ENCODE peak calls at places on chromosomes 5 and 9, in ten cellular contexts. F, B, J, L, Q, Z, V, I, A and X are unnamed samples.

GRCh38 chr5:168530751-168531150 is 1.6 kb downstream of the FBLL1 start:
- DNase-seq in F (no peak), B (no peak), J (no peak), L (no peak), Q (peak), Z (no peak), V (no peak), I (peak), A (no peak), X (no peak)

GRCh38 chr5:150644496-150644895 is 4.0 kb downstream of the SYNPO start:
- DNase-seq in F (no peak), B (no peak), J (no peak), L (no peak), Q (no peak), Z (no peak), V (no peak), I (no peak), A (no peak), X (no peak)

GRCh38 chr9:121699271-121700164 is 48.1 kb downstream of the DAB2IP start:
- DNase-seq in F (no peak), B (no peak), J (peak), L (peak), Q (peak), Z (no peak), V (no peak), I (peak), A (peak), X (peak)

GRCh38 chr9:2053883-2054845 is 39.0 kb downstream of the SMARCA2 start:
- DNase-seq in F (no peak), B (no peak), J (no peak), L (peak), Q (peak), Z (no peak), V (peak), I (peak), A (peak), X (no peak)

GRCh38 chr5:172437445-172438303 is 16.7 kb downstream of the SH3PXD2B start:
- DNase-seq in F (peak), B (peak), J (no peak), L (peak), Q (peak), Z (peak), V (no peak), I (peak), A (peak), X (no peak)

GRCh38 chr5:132090107-132090506 is 16.5 kb downstream of the CSF2 start:
- DNase-seq in F (peak), B (no peak), J (no peak), L (no peak), Q (peak), Z (peak), V (no peak), I (peak), A (peak), X (no peak)

GRCh38 chr9:86947146-86948081 is at the start of gene GAS1:
- DNase-seq in F (peak), B (peak), J (peak), L (peak), Q (peak), Z (peak), V (peak), I (peak), A (peak), X (peak)

GRCh38 chr5:36378551-36378950 is 76.8 kb upstream of the RANBP3L start:
- DNase-seq in F (peak), B (no peak), J (no peak), L (no peak), Q (peak), Z (no peak), V (no peak), I (peak), A (peak), X (no peak)

GRCh38 chr9:114180701-114181582 is 25.6 kb downstream of the COL27A1 start:
- DNase-seq in F (no peak), B (no peak), J (peak), L (no peak), Q (peak), Z (no peak), V (no peak), I (no peak), A (peak), X (no peak)

GRCh38 chr5:152560508-152561137 is 155.5 kb upstream of the NMUR2 start:
- DNase-seq in F (peak), B (no peak), J (peak), L (peak), Q (peak), Z (peak), V (no peak), I (peak), A (peak), X (peak)

GRCh38 chr9:136021891-136022681 is 60.9 kb upstream of the UBAC1 start:
- DNase-seq in F (no peak), B (no peak), J (no peak), L (no peak), Q (no peak), Z (no peak), V (no peak), I (no peak), A (no peak), X (no peak)

GRCh38 chr5:137737349-137738256 is 1.7 kb upstream of the KLHL3 start:
- DNase-seq in F (no peak), B (no peak), J (no peak), L (peak), Q (peak), Z (no peak), V (peak), I (no peak), A (peak), X (no peak)

GRCh38 chr5:168364738-168365550 is 73.5 kb downstream of the WWC1 start:
- DNase-seq in F (peak), B (no peak), J (peak), L (no peak), Q (peak), Z (no peak), V (no peak), I (peak), A (peak), X (no peak)

GRCh38 chr5:133749331-133749985 is 137.1 kb upstream of the FSTL4 start:
- DNase-seq in F (no peak), B (peak), J (no peak), L (no peak), Q (no peak), Z (no peak), V (no peak), I (no peak), A (no peak), X (no peak)

GRCh38 chr9:76403352-76403751 is 9.1 kb upstream of the RFK start:
- DNase-seq in F (peak), B (no peak), J (no peak), L (peak), Q (peak), Z (peak), V (no peak), I (peak), A (peak), X (no peak)

GRCh38 chr5:181052526-181052927 is 12.5 kb downstream of the BTNL9 start:
- DNase-seq in F (no peak), B (no peak), J (no peak), L (no peak), Q (no peak), Z (no peak), V (no peak), I (no peak), A (no peak), X (no peak)

GRCh38 chr5:1557114-1557873 is 33.5 kb upstream of the LPCAT1 start:
- DNase-seq in F (no peak), B (no peak), J (no peak), L (no peak), Q (no peak), Z (no peak), V (no peak), I (no peak), A (no peak), X (no peak)

GRCh38 chr9:126833710-126834345 is 26.6 kb upstream of the ZBTB34 start:
- DNase-seq in F (no peak), B (no peak), J (no peak), L (no peak), Q (no peak), Z (no peak), V (no peak), I (no peak), A (no peak), X (no peak)

GRCh38 chr5:22470408-22470807 is 382.7 kb downstream of the CDH12 start:
- DNase-seq in F (no peak), B (no peak), J (no peak), L (no peak), Q (no peak), Z (no peak), V (no peak), I (no peak), A (no peak), X (no peak)

GRCh38 chr9:124297553-124297905 is 39.8 kb downstream of the NEK6 start:
- DNase-seq in F (peak), B (no peak), J (peak), L (peak), Q (peak), Z (peak), V (no peak), I (peak), A (peak), X (no peak)

GRCh38 chr9:77710965-77711657 is 63.0 kb upstream of the GNA14 start:
- DNase-seq in F (no peak), B (no peak), J (no peak), L (no peak), Q (no peak), Z (no peak), V (no peak), I (no peak), A (no peak), X (no peak)

GRCh38 chr5:83567741-83568530 is 96.4 kb downstream of the VCAN start:
- DNase-seq in F (peak), B (no peak), J (no peak), L (peak), Q (peak), Z (no peak), V (no peak), I (peak), A (peak), X (no peak)

GRCh38 chr9:71929223-71929622 is 17.8 kb downstream of the C9orf85 start:
- DNase-seq in F (peak), B (no peak), J (no peak), L (no peak), Q (peak), Z (no peak), V (no peak), I (peak), A (no peak), X (no peak)

GRCh38 chr5:8981496-8981895 is 564.4 kb downstream of the SEMA5A start:
- DNase-seq in F (no peak), B (no peak), J (no peak), L (no peak), Q (peak), Z (no peak), V (no peak), I (peak), A (peak), X (no peak)

DNA sequence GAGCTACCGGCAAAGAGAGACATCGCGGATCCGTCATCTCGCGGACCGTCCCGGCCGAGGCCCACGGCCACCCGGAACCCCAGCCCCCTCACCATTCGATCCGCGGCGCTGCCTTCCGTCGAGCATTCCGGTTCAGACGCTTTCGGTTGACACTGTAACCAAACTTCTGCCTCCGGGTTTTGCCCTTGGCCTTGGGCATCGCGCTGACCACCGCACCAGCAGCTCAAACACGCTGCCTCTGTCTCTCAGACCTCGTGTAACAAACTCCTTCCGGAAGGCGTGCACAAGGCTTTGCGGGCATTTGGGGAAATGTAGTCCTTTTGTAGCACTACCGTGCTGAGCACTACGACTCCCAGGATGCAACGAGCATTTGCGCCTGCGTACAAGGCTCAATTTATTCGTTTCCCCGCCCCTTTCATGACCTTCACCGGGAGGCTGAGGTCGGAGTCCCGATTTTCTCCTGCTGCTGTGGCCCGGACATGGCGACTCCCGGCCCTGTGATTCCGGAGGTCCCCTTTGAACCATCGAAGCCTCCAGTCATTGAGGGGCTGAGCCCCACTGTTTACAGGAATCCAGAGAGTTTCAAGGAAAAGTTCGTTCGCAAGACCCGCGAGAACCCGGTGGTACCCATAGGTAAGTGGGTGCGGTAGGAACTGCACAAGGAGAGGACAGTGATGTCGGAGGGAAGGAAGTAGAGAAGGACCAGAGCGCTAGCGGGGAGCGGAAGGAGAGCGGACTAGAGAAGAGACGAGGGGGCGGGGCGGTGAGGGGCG is at the start of the genes HIGD2A and NOP16:
- DNase-seq in F (peak), B (peak), J (peak), L (peak), Q (peak), Z (peak), V (peak), I (peak), A (peak), X (peak)
- TF ChIP-seq CTCF in F (no peak), B (no peak), J (no peak), L (no peak), Q (no peak), Z (no peak), V (no peak), I (no peak), A (no peak), X (no peak)

DNA sequence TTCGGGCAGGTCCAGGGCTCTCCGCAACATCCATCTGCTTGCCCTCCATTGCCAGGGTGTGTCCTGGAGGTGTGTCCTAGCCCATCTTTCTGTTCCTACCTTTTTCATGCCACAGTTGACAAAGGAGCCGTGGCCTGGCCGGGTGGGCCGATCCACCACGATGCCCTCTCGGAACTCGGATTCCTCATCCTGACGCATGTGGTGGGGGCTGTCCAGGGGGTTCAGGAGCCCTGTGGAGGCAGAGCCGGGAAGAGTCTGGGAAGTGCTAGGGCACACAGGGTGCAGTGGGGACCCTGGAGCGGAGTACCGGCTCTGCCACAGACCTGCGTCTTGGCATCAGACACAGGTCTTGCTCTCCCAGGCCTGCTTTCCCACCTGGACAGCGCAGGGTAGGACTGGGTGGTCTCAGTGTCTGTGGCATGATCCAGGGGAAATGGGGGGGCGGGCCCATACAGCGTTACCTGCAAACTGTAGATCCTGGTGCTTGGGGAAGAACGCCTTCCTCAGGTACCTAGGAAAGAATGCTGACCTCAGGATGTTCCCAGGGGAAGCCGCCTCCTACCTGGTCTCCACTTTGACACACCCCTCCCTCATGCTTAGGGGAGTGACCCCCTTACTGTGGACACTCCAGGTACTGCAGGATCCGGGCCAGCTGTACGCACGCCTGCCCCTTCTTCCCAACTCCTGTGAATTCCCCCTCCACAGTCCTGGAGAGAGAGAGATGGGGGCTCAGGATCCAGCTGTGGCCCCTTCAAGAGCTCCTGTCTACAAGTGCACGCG is 3.5 kb downstream of the SPOUT1 start:
- DNase-seq in F (no peak), B (no peak), J (no peak), L (no peak), Q (no peak), Z (peak), V (no peak), I (no peak), A (no peak), X (no peak)
- TF ChIP-seq CTCF in F (no peak), B (no peak), J (peak), L (no peak), Q (no peak), Z (no peak), V (no peak), I (no peak), A (no peak), X (peak)

GRCh38 chr5:141762790-141763368 is 80.8 kb upstream of the ARAP3 start:
- DNase-seq in F (no peak), B (no peak), J (no peak), L (no peak), Q (no peak), Z (no peak), V (no peak), I (no peak), A (no peak), X (no peak)
- TF ChIP-seq CTCF in F (no peak), B (no peak), J (no peak), L (no peak), Q (no peak), Z (peak), V (no peak), I (no peak), A (no peak), X (no peak)

DNA sequence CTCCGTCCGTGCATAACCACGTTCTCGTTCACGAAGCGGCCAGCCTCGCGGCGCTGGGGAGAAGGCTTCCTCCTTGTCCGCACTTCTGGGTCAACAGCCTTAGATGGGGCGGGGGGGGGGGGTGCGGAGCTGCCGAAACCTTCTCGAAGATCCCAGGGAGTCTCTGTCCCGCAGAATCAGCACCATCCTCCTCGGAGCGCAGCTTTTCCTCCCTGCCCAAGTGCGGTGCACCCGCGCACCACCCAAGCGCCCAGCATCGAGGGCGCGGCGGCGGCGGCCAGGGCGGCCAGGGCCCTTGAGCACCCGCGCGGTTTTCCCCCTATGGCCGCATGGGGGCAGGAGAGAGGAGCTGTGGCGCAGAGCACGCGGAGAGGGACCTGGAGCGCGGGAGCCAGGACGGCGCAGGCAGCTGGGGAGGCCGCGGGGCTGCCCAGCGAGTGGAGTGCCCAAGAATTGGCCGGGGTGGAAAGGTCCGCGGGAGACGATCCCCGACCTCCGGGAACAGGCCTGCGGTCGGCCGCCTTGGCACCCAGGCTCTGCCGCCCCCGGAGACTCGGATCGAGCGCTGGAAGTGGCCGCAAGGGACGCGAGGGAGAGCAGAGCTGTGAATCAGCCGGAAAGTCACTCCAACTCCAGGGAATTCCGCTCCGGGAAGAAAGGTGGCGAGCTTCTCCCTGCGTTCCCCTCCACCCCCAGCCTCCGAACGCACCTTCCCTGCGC is 43.1 kb downstream of the TMEM174 start:
- DNase-seq in F (peak), B (no peak), J (peak), L (peak), Q (peak), Z (peak), V (peak), I (peak), A (peak), X (peak)
- TF ChIP-seq CTCF in F (peak), B (peak), J (peak), L (peak), Q (peak), Z (peak), V (peak), I (peak), A (peak), X (peak)

GRCh38 chr9:112093875-112094227 is 81.2 kb downstream of the SUSD1 start:
- DNase-seq in F (no peak), B (no peak), J (no peak), L (no peak), Q (no peak), Z (no peak), V (no peak), I (no peak), A (no peak), X (no peak)

GRCh38 chr9:112093147-112093874 is 81.8 kb downstream of the SUSD1 start:
- DNase-seq in F (no peak), B (no peak), J (no peak), L (no peak), Q (no peak), Z (no peak), V (no peak), I (no peak), A (no peak), X (no peak)

GRCh38 chr9:112094240-112094639 is 80.9 kb downstream of the SUSD1 start:
- DNase-seq in F (no peak), B (no peak), J (no peak), L (no peak), Q (no peak), Z (no peak), V (no peak), I (no peak), A (no peak), X (no peak)

GRCh38 chr9:112094948-112095779 is 79.9 kb downstream of the SUSD1 start:
- DNase-seq in F (no peak), B (no peak), J (no peak), L (no peak), Q (no peak), Z (no peak), V (no peak), I (no peak), A (no peak), X (no peak)

DNA sequence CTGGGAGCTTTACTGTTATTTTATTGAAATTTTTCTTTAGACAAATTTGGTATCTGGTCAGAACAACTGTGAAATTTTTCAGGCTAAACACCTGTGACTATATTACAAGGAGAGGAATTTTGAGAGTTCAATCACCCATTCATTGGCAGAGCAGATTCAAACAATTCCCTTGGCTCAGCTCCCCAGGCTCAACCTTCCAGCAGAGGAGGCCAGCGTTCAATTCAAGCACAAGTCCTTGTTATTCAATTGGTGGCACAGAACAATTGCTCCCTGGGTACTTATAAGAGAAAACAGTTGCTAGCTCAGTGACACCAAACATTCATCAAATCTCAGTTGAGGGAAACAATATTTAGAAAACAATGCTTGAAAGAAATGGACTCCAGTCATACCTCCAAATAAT is 83.3 kb downstream of the SUSD1 start:
- DNase-seq in F (no peak), B (no peak), J (peak), L (no peak), Q (peak), Z (no peak), V (no peak), I (no peak), A (peak), X (no peak)
- TF ChIP-seq CTCF in F (peak), B (no peak), J (peak), L (no peak), Q (peak), Z (peak), V (no peak), I (peak), A (peak), X (no peak)